ENCODE peak calls at places on chromosomes 2 and 18, in ten cellular contexts. P is H1, M is HepG2, J is heart left ventricle, Q is right lobe of liver, H is HCT116, Z is adrenal gland, S is NB4, Y is A549, E is breast epithelium. U is an unnamed sample.

GRCh38 chr2:204150695-204151240 is 214.2 kb downstream of the ICOS start:
- DNase-seq in P (no peak), M (no peak), J (no peak), Q (no peak), H (no peak), Z (no peak), S (no peak), Y (no peak), E (no peak), U (no peak)

GRCh38 chr2:182784777-182785176 is 68.7 kb downstream of the DNAJC10 start:
- DNase-seq in P (no peak), M (peak), J (no peak), Q (no peak), H (peak), Z (no peak), S (peak), Y (no peak), E (no peak), U (no peak)

GRCh38 chr2:68799138-68799537 is 64.5 kb downstream of the ARHGAP25 start:
- DNase-seq in P (no peak), M (no peak), J (no peak), Q (no peak), H (no peak), Z (no peak), S (no peak), Y (no peak), E (no peak), U (peak)

GRCh38 chr2:17479875-17480274 is 38.4 kb downstream of the RAD51AP2 start:
- DNase-seq in P (no peak), M (peak), J (no peak), Q (peak), H (no peak), Z (no peak), S (no peak), Y (no peak), E (no peak), U (no peak)

GRCh38 chr2:235498556-235499305 is 4.9 kb downstream of the AGAP1 start:
- DNase-seq in P (no peak), M (no peak), J (no peak), Q (no peak), H (no peak), Z (peak), S (no peak), Y (no peak), E (no peak), U (no peak)

GRCh38 chr2:11080253-11081115 is 74.8 kb upstream of the SLC66A3 start:
- DNase-seq in P (no peak), M (no peak), J (no peak), Q (no peak), H (no peak), Z (no peak), S (no peak), Y (no peak), E (no peak), U (no peak)

GRCh38 chr2:132255714-132256113 is 94.0 kb upstream of the ANKRD30BL start:
- DNase-seq in P (no peak), M (no peak), J (no peak), Q (no peak), H (no peak), Z (no peak), S (no peak), Y (no peak), E (no peak), U (no peak)

GRCh38 chr2:26458365-26459042 is 19.4 kb downstream of the OTOF start:
- DNase-seq in P (no peak), M (no peak), J (no peak), Q (peak), H (no peak), Z (no peak), S (no peak), Y (no peak), E (no peak), U (no peak)

GRCh38 chr2:187567126-187567525 is 12.9 kb upstream of the TFPI start:
- DNase-seq in P (no peak), M (peak), J (no peak), Q (no peak), H (no peak), Z (no peak), S (no peak), Y (no peak), E (no peak), U (no peak)

GRCh38 chr2:240965905-240966456 is 32.4 kb upstream of the SNED1 start:
- DNase-seq in P (no peak), M (no peak), J (peak), Q (no peak), H (no peak), Z (peak), S (peak), Y (no peak), E (no peak), U (no peak)

GRCh38 chr2:42931147-42931817 is 138.9 kb upstream of the HAAO start:
- DNase-seq in P (peak), M (peak), J (peak), Q (no peak), H (no peak), Z (no peak), S (peak), Y (no peak), E (no peak), U (no peak)

GRCh38 chr2:27776097-27776496 is 4.6 kb downstream of the MRPL33 start:
- DNase-seq in P (no peak), M (no peak), J (no peak), Q (peak), H (no peak), Z (peak), S (no peak), Y (no peak), E (no peak), U (peak)

GRCh38 chr2:5685225-5685624 is 7.0 kb upstream of the SOX11 start:
- DNase-seq in P (no peak), M (no peak), J (no peak), Q (no peak), H (no peak), Z (no peak), S (no peak), Y (no peak), E (no peak), U (no peak)

GRCh38 chr2:161237397-161238263 is 70.6 kb upstream of the PSMD14 start:
- DNase-seq in P (no peak), M (no peak), J (peak), Q (peak), H (no peak), Z (peak), S (peak), Y (no peak), E (no peak), U (no peak)
- TF ChIP-seq POLR2A in P (no peak), M (no peak), J (no peak), Q (no peak), H (no peak), Z (no peak), S (no peak), Y (no peak), E (no peak), U (no peak)

GRCh38 chr18:46820863-46821262 is 64.0 kb upstream of the ST8SIA5 start:
- DNase-seq in P (no peak), M (no peak), J (no peak), Q (no peak), H (no peak), Z (no peak), S (no peak), Y (no peak), E (no peak), U (no peak)
- TF ChIP-seq CTCF in P (no peak), M (no peak), J (no peak), Q (no peak), H (no peak), Z (no peak), S (no peak), Y (no peak), E (no peak), U (no peak)

DNA sequence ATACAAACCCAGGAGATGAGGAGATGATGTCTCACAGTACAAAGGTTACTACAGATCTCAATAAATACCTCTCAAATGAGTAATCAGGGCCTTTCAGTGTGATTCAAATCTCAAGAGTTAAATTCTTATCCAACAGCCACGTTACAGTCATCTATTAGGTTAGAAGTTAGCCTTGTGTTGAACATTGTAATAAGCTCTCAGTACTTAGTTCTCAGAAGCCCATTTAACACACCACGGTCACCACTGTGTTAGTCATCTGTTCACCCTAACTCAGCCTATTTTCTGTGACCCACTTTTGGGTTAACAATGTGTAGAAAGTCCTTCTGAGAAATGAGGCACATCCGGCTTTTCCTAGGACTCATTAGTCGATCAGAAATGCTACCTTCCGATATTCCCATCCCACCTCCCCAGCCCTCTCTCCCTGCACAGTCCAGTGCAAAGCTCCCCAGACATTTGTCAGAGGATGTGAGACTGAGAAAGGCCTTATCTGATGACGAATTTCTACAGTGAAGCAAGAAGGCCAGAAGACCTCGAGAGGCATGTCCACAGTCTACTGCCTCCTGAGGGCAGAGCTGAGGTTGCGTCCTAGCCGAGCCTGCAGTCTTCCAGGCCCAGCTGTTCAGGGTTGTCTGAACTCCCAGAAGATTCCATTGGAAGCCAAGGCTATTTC is 92.5 kb downstream of the ACTR2 start:
- DNase-seq in P (no peak), M (peak), J (no peak), Q (no peak), H (peak), Z (peak), S (peak), Y (peak), E (no peak), U (no peak)
- TF ChIP-seq POLR2A in P (no peak), M (no peak), J (no peak), Q (no peak), H (no peak), Z (no peak), S (no peak), Y (no peak), E (no peak), U (no peak)

DNA sequence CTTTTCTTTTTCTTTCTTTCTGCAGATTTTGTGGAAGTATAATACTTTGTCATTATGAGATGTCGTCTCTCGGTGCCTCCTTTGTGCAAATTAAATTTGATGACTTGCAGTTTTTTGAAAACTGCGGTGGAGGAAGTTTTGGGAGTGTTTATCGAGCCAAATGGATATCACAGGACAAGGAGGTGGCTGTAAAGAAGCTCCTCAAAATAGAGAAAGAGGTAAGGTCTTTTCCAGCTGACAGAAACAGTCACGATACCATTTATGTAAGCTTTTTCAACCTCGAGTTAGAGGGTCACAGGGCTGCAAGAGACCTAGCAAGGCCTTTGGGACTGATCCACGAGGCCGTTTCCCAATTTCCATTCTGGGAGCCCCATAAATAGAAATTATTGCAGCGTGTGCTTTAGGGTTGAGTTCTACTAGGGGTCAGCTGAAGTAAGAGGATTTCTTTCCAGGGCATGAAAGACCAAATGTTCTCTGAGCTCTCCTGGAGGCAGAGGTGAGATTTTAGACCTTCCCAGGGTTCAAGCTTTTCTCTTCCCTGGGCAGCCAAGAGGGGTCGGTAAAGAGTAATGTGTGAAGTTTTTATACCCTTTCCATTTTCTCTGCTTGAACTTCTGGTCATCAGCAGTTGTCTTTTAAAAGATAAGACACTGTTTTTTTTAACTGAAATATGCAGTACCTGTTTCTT is 15.5 kb downstream of the MAP3K20 start:
- DNase-seq in P (no peak), M (no peak), J (no peak), Q (no peak), H (no peak), Z (no peak), S (peak), Y (no peak), E (no peak), U (no peak)
- TF ChIP-seq CTCF in P (peak), M (no peak), J (peak), Q (no peak), H (peak), Z (no peak), S (peak), Y (peak), E (no peak), U (no peak)

DNA sequence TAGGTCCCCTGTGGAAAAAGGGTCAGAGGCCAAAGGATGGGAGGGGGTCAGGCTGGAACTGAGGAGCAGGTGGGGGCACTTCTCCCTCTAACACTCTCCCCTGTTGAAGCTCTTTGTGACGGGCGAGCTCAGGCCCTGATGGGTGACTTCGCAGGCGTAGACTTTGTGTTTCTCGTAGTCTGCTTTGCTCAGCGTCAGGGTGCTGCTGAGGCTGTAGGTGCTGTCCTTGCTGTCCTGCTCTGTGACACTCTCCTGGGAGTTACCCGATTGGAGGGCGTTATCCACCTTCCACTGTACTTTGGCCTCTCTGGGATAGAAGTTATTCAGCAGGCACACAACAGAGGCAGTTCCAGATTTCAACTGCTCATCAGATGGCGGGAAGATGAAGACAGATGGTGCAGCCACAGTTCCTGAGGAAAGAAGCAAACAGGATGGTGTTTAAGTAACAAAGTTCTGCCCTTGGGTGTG is 165.8 kb downstream of the RPIA start:
- DNase-seq in P (no peak), M (peak), J (no peak), Q (no peak), H (no peak), Z (no peak), S (no peak), Y (no peak), E (no peak), U (no peak)
- TF ChIP-seq POLR2A in P (no peak), M (no peak), J (no peak), Q (no peak), H (no peak), Z (no peak), S (no peak), Y (no peak), E (no peak), U (no peak)